ENCODE peak calls at places on chromosomes 2 and 18, in eight cellular contexts. K, C, Z, V, G, N, S and L are unnamed samples.

GRCh38 chr2:211408485-211408884 is 852.1 kb downstream of the CPS1 start:
- DNase-seq in K (no peak), C (no peak), Z (no peak), V (peak; percentile 14), G (peak; percentile 33), N (no peak), S (no peak), L (no peak)

GRCh38 chr2:185385157-185385556 is 353.4 kb upstream of the FSIP2 start:
- DNase-seq in K (no peak), C (peak; percentile 54), Z (no peak), V (no peak), G (no peak), N (no peak), S (no peak), L (no peak)

GRCh38 chr2:136212426-136213378 is 94.8 kb upstream of the CXCR4 start:
- DNase-seq in K (no peak), C (no peak), Z (no peak), V (no peak), G (no peak), N (no peak), S (peak; percentile 79), L (no peak)

GRCh38 chr2:45330617-45331016 is 280.4 kb downstream of the SRBD1 start:
- DNase-seq in K (no peak), C (peak; percentile 11), Z (no peak), V (no peak), G (peak; percentile 55), N (no peak), S (no peak), L (no peak)

GRCh38 chr18:24741961-24742738 is 281.7 kb downstream of the HRH4 start:
- DNase-seq in K (no peak), C (peak; percentile 17), Z (no peak), V (no peak), G (no peak), N (no peak), S (no peak), L (no peak)

GRCh38 chr2:10028988-10029874 is 14.1 kb upstream of the KLF11 start:
- DNase-seq in K (peak; percentile 26), C (no peak), Z (peak; percentile 90), V (no peak), G (no peak), N (peak; percentile 41), S (no peak), L (peak; percentile 88)

GRCh38 chr2:221410487-221410886 is 161.6 kb downstream of the EPHA4 start:
- DNase-seq in K (no peak), C (no peak), Z (no peak), V (no peak), G (no peak), N (no peak), S (no peak), L (no peak)

GRCh38 chr2:23427976-23428375 is 43.0 kb downstream of the KLHL29 start:
- DNase-seq in K (no peak), C (no peak), Z (no peak), V (no peak), G (no peak), N (no peak), S (no peak), L (no peak)

GRCh38 chr2:217090024-217090473 is 230.2 kb upstream of the TNP1 start:
- DNase-seq in K (no peak), C (peak; percentile 60), Z (peak; percentile 42), V (no peak), G (peak; percentile 51), N (no peak), S (peak; percentile 15), L (no peak)

GRCh38 chr2:1544478-1545069 is 131.3 kb downstream of the TPO start:
- DNase-seq in K (no peak), C (peak; percentile 27), Z (no peak), V (no peak), G (peak; percentile 47), N (no peak), S (no peak), L (peak; percentile 14)

GRCh38 chr2:241015439-241015838 is 17.0 kb downstream of the SNED1 start:
- DNase-seq in K (no peak), C (no peak), Z (no peak), V (no peak), G (no peak), N (no peak), S (no peak), L (no peak)

GRCh38 chr2:230067990-230068657 is 600 bp downstream of the SLC16A14 start:
- DNase-seq in K (peak; percentile 16), C (peak; percentile 72), Z (no peak), V (peak; percentile 52), G (peak; percentile 27), N (peak; percentile 73), S (no peak), L (peak; percentile 86)

GRCh38 chr2:101205521-101205998 is 47.1 kb upstream of the CNOT11 start:
- DNase-seq in K (peak; percentile 44), C (peak; percentile 85), Z (no peak), V (no peak), G (peak; percentile 87), N (peak; percentile 66), S (no peak), L (no peak)

GRCh38 chr2:46960618-46961017 is 45.0 kb upstream of the MCFD2 start:
- DNase-seq in K (no peak), C (no peak), Z (no peak), V (no peak), G (no peak), N (no peak), S (peak; percentile 49), L (peak; percentile 23)

GRCh38 chr2:233689031-233689430 is 3.7 kb upstream of the UGT1A6 start:
- DNase-seq in K (no peak), C (no peak), Z (no peak), V (no peak), G (no peak), N (no peak), S (no peak), L (no peak)

GRCh38 chr2:222297600-222297935 is 1.2 kb downstream of the PAX3 start:
- DNase-seq in K (no peak), C (no peak), Z (no peak), V (no peak), G (no peak), N (no peak), S (no peak), L (no peak)

GRCh38 chr2:160432633-160433032 is 61.0 kb downstream of the RBMS1 start:
- DNase-seq in K (no peak), C (peak; percentile 30), Z (no peak), V (no peak), G (peak; percentile 47), N (no peak), S (no peak), L (no peak)

GRCh38 chr2:213089438-213089837 is 62.0 kb downstream of the IKZF2 start:
- DNase-seq in K (no peak), C (no peak), Z (no peak), V (no peak), G (no peak), N (no peak), S (no peak), L (no peak)

GRCh38 chr2:110655701-110656100 is 22.2 kb downstream of the BUB1 start:
- DNase-seq in K (no peak), C (no peak), Z (no peak), V (no peak), G (peak; percentile 36), N (no peak), S (no peak), L (no peak)

GRCh38 chr18:56319953-56320352 is 318.4 kb downstream of the TXNL1 start:
- DNase-seq in K (no peak), C (no peak), Z (no peak), V (no peak), G (no peak), N (no peak), S (no peak), L (no peak)

GRCh38 chr18:56312554-56312953 is 325.8 kb downstream of the TXNL1 start:
- DNase-seq in K (no peak), C (no peak), Z (no peak), V (no peak), G (no peak), N (no peak), S (no peak), L (no peak)

GRCh38 chr18:56314396-56314795 is 324.0 kb downstream of the TXNL1 start:
- DNase-seq in K (no peak), C (no peak), Z (no peak), V (no peak), G (peak; percentile 29), N (no peak), S (no peak), L (no peak)

GRCh38 chr18:56316727-56317126 is 321.7 kb downstream of the TXNL1 start:
- DNase-seq in K (no peak), C (no peak), Z (no peak), V (no peak), G (no peak), N (no peak), S (no peak), L (no peak)

GRCh38 chr18:56315363-56315762 is 323.0 kb downstream of the TXNL1 start:
- DNase-seq in K (no peak), C (no peak), Z (no peak), V (no peak), G (peak; percentile 31), N (no peak), S (no peak), L (no peak)
- H3K4me3 ChIP-seq in K (no peak overlapping the region), C (no peak overlapping the region), Z (no peak overlapping the region), V (no peak overlapping the region), G (no peak overlapping the region), N (no peak overlapping the region), S (no peak overlapping the region), L (no peak overlapping the region)

GRCh38 chr2:66432801-66433694 is 1.9 kb upstream of the MEIS1 start:
- DNase-seq in K (no peak), C (peak; percentile 98), Z (peak; percentile 87), V (peak; percentile 94), G (peak; percentile 98), N (no peak), S (no peak), L (peak; percentile 95)
- H3K27ac ChIP-seq in K (no peak overlapping the region), C (peak overlapping the region; percentile 67), Z (no peak overlapping the region), V (peak overlapping the region; percentile 91), G (peak overlapping the region; percentile 99), N (no peak overlapping the region), S (no peak overlapping the region), L (peak overlapping the region; percentile 87)

DNA sequence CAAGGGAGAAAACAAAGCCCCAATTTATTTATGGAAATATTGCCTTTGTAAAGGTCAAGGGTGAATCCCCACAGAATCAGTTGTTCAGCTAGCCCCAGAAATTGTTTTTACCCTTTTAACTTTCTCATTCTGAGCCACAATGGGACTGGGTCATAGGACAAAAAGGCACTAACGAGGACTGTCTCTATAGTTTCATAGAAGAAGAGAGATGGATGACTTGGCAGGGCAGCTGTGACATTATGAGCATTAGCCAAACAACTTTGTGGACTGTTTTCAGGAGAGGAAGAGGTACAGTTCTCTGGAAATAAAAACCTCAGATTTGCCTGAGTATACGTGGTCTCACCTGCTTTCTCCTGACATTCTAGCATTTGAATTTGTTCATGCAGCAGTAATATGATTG is 1155.8 kb upstream of the CHAC2 start:
- DNase-seq in K (no peak), C (no peak), Z (no peak), V (no peak), G (no peak), N (no peak), S (no peak), L (no peak)
- H3K4me3 ChIP-seq in K (no peak overlapping the region), C (no peak overlapping the region), Z (no peak overlapping the region), V (no peak overlapping the region), G (no peak overlapping the region), N (no peak overlapping the region), S (no peak overlapping the region), L (no peak overlapping the region)

GRCh38 chr2:147026261-147026660 is 818.6 kb upstream of the ACVR2A start:
- DNase-seq in K (no peak), C (no peak), Z (no peak), V (no peak), G (no peak), N (no peak), S (no peak), L (no peak)
- H3K27ac ChIP-seq in K (no peak overlapping the region), C (no peak overlapping the region), Z (no peak overlapping the region), V (no peak overlapping the region), G (no peak overlapping the region), N (no peak overlapping the region), S (no peak overlapping the region), L (no peak overlapping the region)